ENCODE peak calls at places on chromosomes 5 and 9, in ten cellular contexts. One of them, this sample, is unnamed.

GRCh38 chr5:10533218-10533617 is 30.7 kb upstream of the ANKRD33B start:
- DNase-seq in NCI-H1092: no peak
- DNase-seq in stimulated activated CD4-positive, alpha-beta T cell treated with anti-CD3 and anti-CD28 coated beads, Interleukin-4, amount 100 ng/mL, for 1 hour: peak; percentile 12
- DNase-seq in AML-193: no peak
- DNase-seq in nephron progenitor cell: peak; percentile 69
- DNase-seq in Kasumi-1: no peak
- DNase-seq in EH: no peak
- DNase-seq in tibial artery: no peak
- DNase-seq in activated CD8-positive, alpha-beta memory T cell treated with anti-CD3 and anti-CD28 coated beads, Interleukin-2, amount 50 U/mL, for 48 hours: no peak
- DNase-seq in SHP77: no peak
- DNase-seq in this sample: no peak

GRCh38 chr5:154923441-154924430 is 14.3 kb downstream of the GEMIN5 start:
- DNase-seq in NCI-H1092: no peak
- DNase-seq in stimulated activated CD4-positive, alpha-beta T cell treated with anti-CD3 and anti-CD28 coated beads, Interleukin-4, amount 100 ng/mL, for 1 hour: no peak
- DNase-seq in AML-193: no peak
- DNase-seq in nephron progenitor cell: no peak
- DNase-seq in Kasumi-1: no peak
- DNase-seq in EH: peak; percentile 49
- DNase-seq in tibial artery: no peak
- DNase-seq in activated CD8-positive, alpha-beta memory T cell treated with anti-CD3 and anti-CD28 coated beads, Interleukin-2, amount 50 U/mL, for 48 hours: no peak
- DNase-seq in SHP77: no peak
- DNase-seq in this sample: no peak

GRCh38 chr9:5947912-5948311 is 57.2 kb downstream of the MLANA start:
- DNase-seq in NCI-H1092: no peak
- DNase-seq in stimulated activated CD4-positive, alpha-beta T cell treated with anti-CD3 and anti-CD28 coated beads, Interleukin-4, amount 100 ng/mL, for 1 hour: no peak
- DNase-seq in AML-193: no peak
- DNase-seq in nephron progenitor cell: peak; percentile 3
- DNase-seq in Kasumi-1: no peak
- DNase-seq in EH: no peak
- DNase-seq in tibial artery: no peak
- DNase-seq in activated CD8-positive, alpha-beta memory T cell treated with anti-CD3 and anti-CD28 coated beads, Interleukin-2, amount 50 U/mL, for 48 hours: no peak
- DNase-seq in SHP77: no peak
- DNase-seq in this sample: no peak

GRCh38 chr9:93911136-93911745 is 43.9 kb downstream of the BARX1 start:
- DNase-seq in NCI-H1092: no peak
- DNase-seq in stimulated activated CD4-positive, alpha-beta T cell treated with anti-CD3 and anti-CD28 coated beads, Interleukin-4, amount 100 ng/mL, for 1 hour: no peak
- DNase-seq in AML-193: no peak
- DNase-seq in nephron progenitor cell: no peak
- DNase-seq in Kasumi-1: no peak
- DNase-seq in EH: no peak
- DNase-seq in tibial artery: no peak
- DNase-seq in activated CD8-positive, alpha-beta memory T cell treated with anti-CD3 and anti-CD28 coated beads, Interleukin-2, amount 50 U/mL, for 48 hours: no peak
- DNase-seq in SHP77: no peak
- DNase-seq in this sample: no peak

GRCh38 chr5:911601-912000 is 18.9 kb downstream of the TRIP13 start:
- DNase-seq in NCI-H1092: no peak
- DNase-seq in stimulated activated CD4-positive, alpha-beta T cell treated with anti-CD3 and anti-CD28 coated beads, Interleukin-4, amount 100 ng/mL, for 1 hour: no peak
- DNase-seq in AML-193: no peak
- DNase-seq in nephron progenitor cell: no peak
- DNase-seq in Kasumi-1: no peak
- DNase-seq in EH: peak; percentile 44
- DNase-seq in tibial artery: no peak
- DNase-seq in activated CD8-positive, alpha-beta memory T cell treated with anti-CD3 and anti-CD28 coated beads, Interleukin-2, amount 50 U/mL, for 48 hours: no peak
- DNase-seq in SHP77: no peak
- DNase-seq in this sample: no peak

GRCh38 chr5:96699186-96699820 is 37.1 kb downstream of the CAST start:
- DNase-seq in NCI-H1092: no peak
- DNase-seq in stimulated activated CD4-positive, alpha-beta T cell treated with anti-CD3 and anti-CD28 coated beads, Interleukin-4, amount 100 ng/mL, for 1 hour: no peak
- DNase-seq in AML-193: no peak
- DNase-seq in nephron progenitor cell: no peak
- DNase-seq in Kasumi-1: no peak
- DNase-seq in EH: peak; percentile 62
- DNase-seq in tibial artery: no peak
- DNase-seq in activated CD8-positive, alpha-beta memory T cell treated with anti-CD3 and anti-CD28 coated beads, Interleukin-2, amount 50 U/mL, for 48 hours: no peak
- DNase-seq in SHP77: no peak
- DNase-seq in this sample: no peak

GRCh38 chr9:124781967-124782660 is 5.2 kb downstream of the OLFML2A start:
- DNase-seq in NCI-H1092: no peak
- DNase-seq in stimulated activated CD4-positive, alpha-beta T cell treated with anti-CD3 and anti-CD28 coated beads, Interleukin-4, amount 100 ng/mL, for 1 hour: no peak
- DNase-seq in AML-193: no peak
- DNase-seq in nephron progenitor cell: no peak
- DNase-seq in Kasumi-1: no peak
- DNase-seq in EH: no peak
- DNase-seq in tibial artery: peak; percentile 52
- DNase-seq in activated CD8-positive, alpha-beta memory T cell treated with anti-CD3 and anti-CD28 coated beads, Interleukin-2, amount 50 U/mL, for 48 hours: no peak
- DNase-seq in SHP77: no peak
- DNase-seq in this sample: no peak

GRCh38 chr9:18825775-18826174 is 207.2 kb downstream of the SAXO1 start:
- DNase-seq in NCI-H1092: no peak
- DNase-seq in stimulated activated CD4-positive, alpha-beta T cell treated with anti-CD3 and anti-CD28 coated beads, Interleukin-4, amount 100 ng/mL, for 1 hour: no peak
- DNase-seq in AML-193: no peak
- DNase-seq in nephron progenitor cell: no peak
- DNase-seq in Kasumi-1: no peak
- DNase-seq in EH: peak; percentile 19
- DNase-seq in tibial artery: no peak
- DNase-seq in activated CD8-positive, alpha-beta memory T cell treated with anti-CD3 and anti-CD28 coated beads, Interleukin-2, amount 50 U/mL, for 48 hours: no peak
- DNase-seq in SHP77: no peak
- DNase-seq in this sample: no peak

GRCh38 chr5:136137497-136138220 is 5.0 kb downstream of the SMAD5 start:
- DNase-seq in NCI-H1092: no peak
- DNase-seq in stimulated activated CD4-positive, alpha-beta T cell treated with anti-CD3 and anti-CD28 coated beads, Interleukin-4, amount 100 ng/mL, for 1 hour: no peak
- DNase-seq in AML-193: no peak
- DNase-seq in nephron progenitor cell: no peak
- DNase-seq in Kasumi-1: no peak
- DNase-seq in EH: peak; percentile 30
- DNase-seq in tibial artery: no peak
- DNase-seq in activated CD8-positive, alpha-beta memory T cell treated with anti-CD3 and anti-CD28 coated beads, Interleukin-2, amount 50 U/mL, for 48 hours: no peak
- DNase-seq in SHP77: no peak
- DNase-seq in this sample: no peak

GRCh38 chr9:17611342-17611741 is 32.5 kb downstream of the SH3GL2 start:
- DNase-seq in NCI-H1092: no peak
- DNase-seq in stimulated activated CD4-positive, alpha-beta T cell treated with anti-CD3 and anti-CD28 coated beads, Interleukin-4, amount 100 ng/mL, for 1 hour: no peak
- DNase-seq in AML-193: no peak
- DNase-seq in nephron progenitor cell: no peak
- DNase-seq in Kasumi-1: no peak
- DNase-seq in EH: no peak
- DNase-seq in tibial artery: no peak
- DNase-seq in activated CD8-positive, alpha-beta memory T cell treated with anti-CD3 and anti-CD28 coated beads, Interleukin-2, amount 50 U/mL, for 48 hours: no peak
- DNase-seq in SHP77: no peak
- DNase-seq in this sample: no peak

GRCh38 chr5:164076571-164076970 is 571.2 kb downstream of the MAT2B start:
- DNase-seq in NCI-H1092: no peak
- DNase-seq in stimulated activated CD4-positive, alpha-beta T cell treated with anti-CD3 and anti-CD28 coated beads, Interleukin-4, amount 100 ng/mL, for 1 hour: no peak
- DNase-seq in AML-193: no peak
- DNase-seq in nephron progenitor cell: no peak
- DNase-seq in Kasumi-1: no peak
- DNase-seq in EH: no peak
- DNase-seq in tibial artery: no peak
- DNase-seq in activated CD8-positive, alpha-beta memory T cell treated with anti-CD3 and anti-CD28 coated beads, Interleukin-2, amount 50 U/mL, for 48 hours: no peak
- DNase-seq in SHP77: no peak
- DNase-seq in this sample: no peak

GRCh38 chr9:132556226-132556625 is 26.2 kb upstream of the BARHL1 start:
- DNase-seq in NCI-H1092: no peak
- DNase-seq in stimulated activated CD4-positive, alpha-beta T cell treated with anti-CD3 and anti-CD28 coated beads, Interleukin-4, amount 100 ng/mL, for 1 hour: no peak
- DNase-seq in AML-193: no peak
- DNase-seq in nephron progenitor cell: no peak
- DNase-seq in Kasumi-1: no peak
- DNase-seq in EH: no peak
- DNase-seq in tibial artery: no peak
- DNase-seq in activated CD8-positive, alpha-beta memory T cell treated with anti-CD3 and anti-CD28 coated beads, Interleukin-2, amount 50 U/mL, for 48 hours: no peak
- DNase-seq in SHP77: no peak
- DNase-seq in this sample: no peak

GRCh38 chr9:134591082-134591571 is 50.5 kb upstream of the COL5A1 start:
- DNase-seq in NCI-H1092: no peak
- DNase-seq in stimulated activated CD4-positive, alpha-beta T cell treated with anti-CD3 and anti-CD28 coated beads, Interleukin-4, amount 100 ng/mL, for 1 hour: no peak
- DNase-seq in AML-193: no peak
- DNase-seq in nephron progenitor cell: no peak
- DNase-seq in Kasumi-1: no peak
- DNase-seq in EH: peak; percentile 62
- DNase-seq in tibial artery: peak; percentile 72
- DNase-seq in activated CD8-positive, alpha-beta memory T cell treated with anti-CD3 and anti-CD28 coated beads, Interleukin-2, amount 50 U/mL, for 48 hours: peak; percentile 29
- DNase-seq in SHP77: no peak
- DNase-seq in this sample: no peak

GRCh38 chr9:27151693-27152397 is 42.8 kb downstream of the TEK start:
- DNase-seq in NCI-H1092: no peak
- DNase-seq in stimulated activated CD4-positive, alpha-beta T cell treated with anti-CD3 and anti-CD28 coated beads, Interleukin-4, amount 100 ng/mL, for 1 hour: no peak
- DNase-seq in AML-193: no peak
- DNase-seq in nephron progenitor cell: no peak
- DNase-seq in Kasumi-1: no peak
- DNase-seq in EH: peak; percentile 73
- DNase-seq in tibial artery: no peak
- DNase-seq in activated CD8-positive, alpha-beta memory T cell treated with anti-CD3 and anti-CD28 coated beads, Interleukin-2, amount 50 U/mL, for 48 hours: no peak
- DNase-seq in SHP77: no peak
- DNase-seq in this sample: no peak

GRCh38 chr9:137715321-137715720 is 96.5 kb downstream of the EHMT1 start:
- DNase-seq in NCI-H1092: no peak
- DNase-seq in stimulated activated CD4-positive, alpha-beta T cell treated with anti-CD3 and anti-CD28 coated beads, Interleukin-4, amount 100 ng/mL, for 1 hour: no peak
- DNase-seq in AML-193: no peak
- DNase-seq in nephron progenitor cell: no peak
- DNase-seq in Kasumi-1: no peak
- DNase-seq in EH: no peak
- DNase-seq in tibial artery: no peak
- DNase-seq in activated CD8-positive, alpha-beta memory T cell treated with anti-CD3 and anti-CD28 coated beads, Interleukin-2, amount 50 U/mL, for 48 hours: no peak
- DNase-seq in SHP77: no peak
- DNase-seq in this sample: no peak

GRCh38 chr5:122408592-122409219 is 96.7 kb downstream of the SNCAIP start:
- DNase-seq in NCI-H1092: no peak
- DNase-seq in stimulated activated CD4-positive, alpha-beta T cell treated with anti-CD3 and anti-CD28 coated beads, Interleukin-4, amount 100 ng/mL, for 1 hour: no peak
- DNase-seq in AML-193: peak; percentile 28
- DNase-seq in nephron progenitor cell: no peak
- DNase-seq in Kasumi-1: peak; percentile 8
- DNase-seq in EH: no peak
- DNase-seq in tibial artery: no peak
- DNase-seq in activated CD8-positive, alpha-beta memory T cell treated with anti-CD3 and anti-CD28 coated beads, Interleukin-2, amount 50 U/mL, for 48 hours: no peak
- DNase-seq in SHP77: no peak
- DNase-seq in this sample: no peak

GRCh38 chr5:122267195-122267594 is 44.8 kb upstream of the SNCAIP start:
- DNase-seq in NCI-H1092: no peak
- DNase-seq in stimulated activated CD4-positive, alpha-beta T cell treated with anti-CD3 and anti-CD28 coated beads, Interleukin-4, amount 100 ng/mL, for 1 hour: no peak
- DNase-seq in AML-193: no peak
- DNase-seq in nephron progenitor cell: no peak
- DNase-seq in Kasumi-1: no peak
- DNase-seq in EH: no peak
- DNase-seq in tibial artery: no peak
- DNase-seq in activated CD8-positive, alpha-beta memory T cell treated with anti-CD3 and anti-CD28 coated beads, Interleukin-2, amount 50 U/mL, for 48 hours: no peak
- DNase-seq in SHP77: no peak
- DNase-seq in this sample: no peak

GRCh38 chr5:180090098-180090768 is 18.7 kb upstream of the RNF130 start:
- DNase-seq in NCI-H1092: peak; percentile 21
- DNase-seq in stimulated activated CD4-positive, alpha-beta T cell treated with anti-CD3 and anti-CD28 coated beads, Interleukin-4, amount 100 ng/mL, for 1 hour: peak; percentile 82
- DNase-seq in AML-193: peak; percentile 33
- DNase-seq in nephron progenitor cell: peak; percentile 89
- DNase-seq in Kasumi-1: peak; percentile 53
- DNase-seq in EH: peak; percentile 62
- DNase-seq in tibial artery: peak; percentile 83
- DNase-seq in activated CD8-positive, alpha-beta memory T cell treated with anti-CD3 and anti-CD28 coated beads, Interleukin-2, amount 50 U/mL, for 48 hours: peak; percentile 94
- DNase-seq in SHP77: no peak
- DNase-seq in this sample: peak; percentile 90

GRCh38 chr5:107631805-107632362 is 38.9 kb downstream of the EFNA5 start:
- DNase-seq in NCI-H1092: no peak
- DNase-seq in stimulated activated CD4-positive, alpha-beta T cell treated with anti-CD3 and anti-CD28 coated beads, Interleukin-4, amount 100 ng/mL, for 1 hour: no peak
- DNase-seq in AML-193: no peak
- DNase-seq in nephron progenitor cell: no peak
- DNase-seq in Kasumi-1: no peak
- DNase-seq in EH: no peak
- DNase-seq in tibial artery: no peak
- DNase-seq in activated CD8-positive, alpha-beta memory T cell treated with anti-CD3 and anti-CD28 coated beads, Interleukin-2, amount 50 U/mL, for 48 hours: no peak
- DNase-seq in SHP77: no peak
- DNase-seq in this sample: no peak

GRCh38 chr5:92916036-92916435 is 665.0 kb downstream of the NR2F1-AS1 start:
- DNase-seq in NCI-H1092: no peak
- DNase-seq in stimulated activated CD4-positive, alpha-beta T cell treated with anti-CD3 and anti-CD28 coated beads, Interleukin-4, amount 100 ng/mL, for 1 hour: no peak
- DNase-seq in AML-193: no peak
- DNase-seq in nephron progenitor cell: no peak
- DNase-seq in Kasumi-1: no peak
- DNase-seq in EH: peak; percentile 12
- DNase-seq in tibial artery: no peak
- DNase-seq in activated CD8-positive, alpha-beta memory T cell treated with anti-CD3 and anti-CD28 coated beads, Interleukin-2, amount 50 U/mL, for 48 hours: no peak
- DNase-seq in SHP77: no peak
- DNase-seq in this sample: no peak

GRCh38 chr9:85599540-85600140 is 142.1 kb downstream of the AGTPBP1 start:
- DNase-seq in NCI-H1092: no peak
- DNase-seq in stimulated activated CD4-positive, alpha-beta T cell treated with anti-CD3 and anti-CD28 coated beads, Interleukin-4, amount 100 ng/mL, for 1 hour: no peak
- DNase-seq in AML-193: no peak
- DNase-seq in nephron progenitor cell: no peak
- DNase-seq in Kasumi-1: no peak
- DNase-seq in EH: peak; percentile 45
- DNase-seq in tibial artery: no peak
- DNase-seq in activated CD8-positive, alpha-beta memory T cell treated with anti-CD3 and anti-CD28 coated beads, Interleukin-2, amount 50 U/mL, for 48 hours: no peak
- DNase-seq in SHP77: no peak
- DNase-seq in this sample: no peak

GRCh38 chr9:72041369-72041768 is 19.0 kb downstream of the C9orf57 start:
- DNase-seq in NCI-H1092: no peak
- DNase-seq in stimulated activated CD4-positive, alpha-beta T cell treated with anti-CD3 and anti-CD28 coated beads, Interleukin-4, amount 100 ng/mL, for 1 hour: no peak
- DNase-seq in AML-193: no peak
- DNase-seq in nephron progenitor cell: no peak
- DNase-seq in Kasumi-1: no peak
- DNase-seq in EH: no peak
- DNase-seq in tibial artery: no peak
- DNase-seq in activated CD8-positive, alpha-beta memory T cell treated with anti-CD3 and anti-CD28 coated beads, Interleukin-2, amount 50 U/mL, for 48 hours: no peak
- DNase-seq in SHP77: no peak
- DNase-seq in this sample: no peak

GRCh38 chr5:61280766-61281427 is 51.2 kb upstream of the ZSWIM6 start:
- DNase-seq in NCI-H1092: peak; percentile 67
- DNase-seq in stimulated activated CD4-positive, alpha-beta T cell treated with anti-CD3 and anti-CD28 coated beads, Interleukin-4, amount 100 ng/mL, for 1 hour: no peak
- DNase-seq in AML-193: no peak
- DNase-seq in nephron progenitor cell: no peak
- DNase-seq in Kasumi-1: no peak
- DNase-seq in EH: no peak
- DNase-seq in tibial artery: no peak
- DNase-seq in activated CD8-positive, alpha-beta memory T cell treated with anti-CD3 and anti-CD28 coated beads, Interleukin-2, amount 50 U/mL, for 48 hours: no peak
- DNase-seq in SHP77: peak; percentile 40
- DNase-seq in this sample: no peak

GRCh38 chr5:170148430-170149205 is 42.9 kb downstream of the FOXI1 start:
- DNase-seq in NCI-H1092: no peak
- DNase-seq in stimulated activated CD4-positive, alpha-beta T cell treated with anti-CD3 and anti-CD28 coated beads, Interleukin-4, amount 100 ng/mL, for 1 hour: no peak
- DNase-seq in AML-193: no peak
- DNase-seq in nephron progenitor cell: no peak
- DNase-seq in Kasumi-1: no peak
- DNase-seq in EH: no peak
- DNase-seq in tibial artery: no peak
- DNase-seq in activated CD8-positive, alpha-beta memory T cell treated with anti-CD3 and anti-CD28 coated beads, Interleukin-2, amount 50 U/mL, for 48 hours: peak; percentile 26
- DNase-seq in SHP77: no peak
- DNase-seq in this sample: no peak

GRCh38 chr5:140041492-140042421 is 1.3 kb downstream of the NRG2 start:
- DNase-seq in NCI-H1092: no peak
- DNase-seq in stimulated activated CD4-positive, alpha-beta T cell treated with anti-CD3 and anti-CD28 coated beads, Interleukin-4, amount 100 ng/mL, for 1 hour: no peak
- DNase-seq in AML-193: no peak
- DNase-seq in nephron progenitor cell: peak; percentile 55
- DNase-seq in Kasumi-1: no peak
- DNase-seq in EH: peak; percentile 80
- DNase-seq in tibial artery: peak; percentile 84
- DNase-seq in activated CD8-positive, alpha-beta memory T cell treated with anti-CD3 and anti-CD28 coated beads, Interleukin-2, amount 50 U/mL, for 48 hours: no peak
- DNase-seq in SHP77: peak; percentile 56
- DNase-seq in this sample: no peak

GRCh38 chr5:98296426-98296825 is 477.0 kb upstream of the RGMB start:
- DNase-seq in NCI-H1092: no peak
- DNase-seq in stimulated activated CD4-positive, alpha-beta T cell treated with anti-CD3 and anti-CD28 coated beads, Interleukin-4, amount 100 ng/mL, for 1 hour: no peak
- DNase-seq in AML-193: no peak
- DNase-seq in nephron progenitor cell: no peak
- DNase-seq in Kasumi-1: no peak
- DNase-seq in EH: peak; percentile 72
- DNase-seq in tibial artery: no peak
- DNase-seq in activated CD8-positive, alpha-beta memory T cell treated with anti-CD3 and anti-CD28 coated beads, Interleukin-2, amount 50 U/mL, for 48 hours: no peak
- DNase-seq in SHP77: no peak
- DNase-seq in this sample: no peak

GRCh38 chr5:82749453-82749852 is 327.7 kb downstream of the TMEM167A start:
- DNase-seq in NCI-H1092: no peak
- DNase-seq in stimulated activated CD4-positive, alpha-beta T cell treated with anti-CD3 and anti-CD28 coated beads, Interleukin-4, amount 100 ng/mL, for 1 hour: no peak
- DNase-seq in AML-193: no peak
- DNase-seq in nephron progenitor cell: no peak
- DNase-seq in Kasumi-1: no peak
- DNase-seq in EH: no peak
- DNase-seq in tibial artery: no peak
- DNase-seq in activated CD8-positive, alpha-beta memory T cell treated with anti-CD3 and anti-CD28 coated beads, Interleukin-2, amount 50 U/mL, for 48 hours: no peak
- DNase-seq in SHP77: peak; percentile 37
- DNase-seq in this sample: no peak

GRCh38 chr5:89535421-89535820 is 652.4 kb upstream of the MEF2C start:
- DNase-seq in NCI-H1092: no peak
- DNase-seq in stimulated activated CD4-positive, alpha-beta T cell treated with anti-CD3 and anti-CD28 coated beads, Interleukin-4, amount 100 ng/mL, for 1 hour: no peak
- DNase-seq in AML-193: no peak
- DNase-seq in nephron progenitor cell: no peak
- DNase-seq in Kasumi-1: no peak
- DNase-seq in EH: no peak
- DNase-seq in tibial artery: no peak
- DNase-seq in activated CD8-positive, alpha-beta memory T cell treated with anti-CD3 and anti-CD28 coated beads, Interleukin-2, amount 50 U/mL, for 48 hours: no peak
- DNase-seq in SHP77: no peak
- DNase-seq in this sample: no peak

This sample was measured in CD8-positive, alpha-beta T cell.